ENCODE peak calls at places on chromosome 10, in five cellular contexts. One of them, this sample, is unnamed.

GRCh38 chr10:16260388-16260787 is 176.4 kb upstream of the PTER start:
- DNase-seq in H1: no peak
- DNase-seq in uterus: no peak
- DNase-seq in adrenal gland: no peak
- DNase-seq in ovary: no peak
- DNase-seq in this sample: no peak

GRCh38 chr10:119595715-119596515 is 849 bp downstream of the TIAL1 start:
- DNase-seq in H1: peak
- DNase-seq in ovary: peak
- DNase-seq in adrenal gland: peak
- DNase-seq in uterus: peak
- DNase-seq in this sample: peak

GRCh38 chr10:132115736-132116135 is 50.0 kb downstream of the JAKMIP3 start:
- DNase-seq in uterus: no peak
- DNase-seq in adrenal gland: no peak
- DNase-seq in ovary: peak
- DNase-seq in H1: no peak
- DNase-seq in this sample: no peak

GRCh38 chr10:32139223-32140073 is 83.2 kb upstream of the KIF5B start:
- DNase-seq in adrenal gland: peak
- DNase-seq in ovary: peak
- DNase-seq in H1: peak
- DNase-seq in uterus: peak
- DNase-seq in this sample: peak

GRCh38 chr10:116849271-116850057 is at the start of gene ENO4:
- DNase-seq in adrenal gland: peak
- DNase-seq in uterus: peak
- DNase-seq in H1: peak
- DNase-seq in ovary: peak
- DNase-seq in this sample: peak

GRCh38 chr10:98045785-98046389 is 15.5 kb upstream of the CRTAC1 start:
- DNase-seq in H1: peak
- DNase-seq in adrenal gland: peak
- DNase-seq in ovary: no peak
- DNase-seq in uterus: peak
- DNase-seq in this sample: peak

GRCh38 chr10:24894309-24894708 is 58.1 kb downstream of the PRTFDC1 start:
- DNase-seq in uterus: no peak
- DNase-seq in ovary: no peak
- DNase-seq in adrenal gland: no peak
- DNase-seq in H1: no peak
- DNase-seq in this sample: no peak

GRCh38 chr10:96415896-96416554 is 57.2 kb upstream of the OPALIN start:
- DNase-seq in uterus: no peak
- DNase-seq in adrenal gland: no peak
- DNase-seq in ovary: no peak
- DNase-seq in H1: peak
- DNase-seq in this sample: no peak

GRCh38 chr10:12252882-12253546 is 57.0 kb downstream of the CDC123 start:
- DNase-seq in ovary: no peak
- DNase-seq in H1: peak
- DNase-seq in adrenal gland: no peak
- DNase-seq in uterus: no peak
- DNase-seq in this sample: no peak

GRCh38 chr10:98309366-98310355 is 41.7 kb upstream of the LOXL4 start:
- DNase-seq in uterus: peak
- DNase-seq in ovary: peak
- DNase-seq in H1: peak
- DNase-seq in adrenal gland: peak
- DNase-seq in this sample: no peak

GRCh38 chr10:77029684-77030407 is 607.8 kb downstream of the KCNMA1 start:
- DNase-seq in uterus: no peak
- DNase-seq in adrenal gland: no peak
- DNase-seq in H1: no peak
- DNase-seq in ovary: no peak
- DNase-seq in this sample: no peak

GRCh38 chr10:3567291-3567963 is 217.6 kb downstream of the KLF6 start:
- DNase-seq in H1: no peak
- DNase-seq in adrenal gland: no peak
- DNase-seq in ovary: no peak
- DNase-seq in uterus: no peak
- DNase-seq in this sample: no peak

GRCh38 chr10:114694735-114695134 is 36.7 kb upstream of the ABLIM1 start:
- DNase-seq in ovary: no peak
- DNase-seq in H1: peak
- DNase-seq in uterus: no peak
- DNase-seq in adrenal gland: peak
- DNase-seq in this sample: peak

GRCh38 chr10:63368365-63368764 is 97.4 kb downstream of the JMJD1C start:
- DNase-seq in adrenal gland: no peak
- DNase-seq in uterus: no peak
- DNase-seq in H1: no peak
- DNase-seq in ovary: no peak
- DNase-seq in this sample: no peak

GRCh38 chr10:117294735-117295134 is 53.8 kb downstream of the SLC18A2 start:
- DNase-seq in uterus: no peak
- DNase-seq in ovary: no peak
- DNase-seq in adrenal gland: no peak
- DNase-seq in H1: no peak
- DNase-seq in this sample: no peak

GRCh38 chr10:78277734-78278404 is 244.2 kb downstream of the RPS24 start:
- DNase-seq in adrenal gland: peak
- DNase-seq in uterus: peak
- DNase-seq in ovary: no peak
- DNase-seq in H1: no peak
- DNase-seq in this sample: no peak

GRCh38 chr10:33187427-33187999 is 147.0 kb downstream of the NRP1 start:
- DNase-seq in ovary: no peak
- DNase-seq in H1: no peak
- DNase-seq in adrenal gland: no peak
- DNase-seq in uterus: no peak
- DNase-seq in this sample: no peak

GRCh38 chr10:28479366-28479765 is 53.6 kb upstream of the WAC start:
- DNase-seq in ovary: no peak
- DNase-seq in adrenal gland: no peak
- DNase-seq in uterus: no peak
- DNase-seq in H1: no peak
- DNase-seq in this sample: no peak

GRCh38 chr10:69517271-69517848 is 55.9 kb downstream of the NEUROG3 start:
- DNase-seq in uterus: no peak
- DNase-seq in H1: no peak
- DNase-seq in ovary: no peak
- DNase-seq in adrenal gland: no peak
- DNase-seq in this sample: no peak

GRCh38 chr10:93160829-93161228 is 87.1 kb downstream of the CYP26A1 start:
- DNase-seq in ovary: no peak
- DNase-seq in adrenal gland: peak
- DNase-seq in uterus: no peak
- DNase-seq in H1: no peak
- DNase-seq in this sample: no peak

GRCh38 chr10:21184216-21184615 is 287.1 kb upstream of the NEBL start:
- DNase-seq in H1: no peak
- DNase-seq in ovary: no peak
- DNase-seq in adrenal gland: no peak
- DNase-seq in uterus: no peak
- DNase-seq in this sample: no peak

GRCh38 chr10:70055550-70055949 is 2.9 kb downstream of the MACROH2A2 start:
- DNase-seq in uterus: no peak
- DNase-seq in ovary: no peak
- DNase-seq in H1: no peak
- DNase-seq in adrenal gland: no peak
- DNase-seq in this sample: no peak

GRCh38 chr10:62632071-62632809 is 172.3 kb upstream of the ADO start:
- DNase-seq in uterus: no peak
- DNase-seq in H1: no peak
- DNase-seq in adrenal gland: peak
- DNase-seq in ovary: no peak
- DNase-seq in this sample: peak

GRCh38 chr10:93199221-93199681 is 125.6 kb downstream of the CYP26A1 start:
- DNase-seq in ovary: peak
- DNase-seq in adrenal gland: peak
- DNase-seq in H1: no peak
- DNase-seq in uterus: peak
- DNase-seq in this sample: peak

GRCh38 chr10:69048103-69048502 is 39.8 kb upstream of the SRGN start:
- DNase-seq in adrenal gland: peak
- DNase-seq in ovary: no peak
- DNase-seq in H1: no peak
- DNase-seq in uterus: no peak
- DNase-seq in this sample: no peak

GRCh38 chr10:112390125-112390703 is 16.3 kb downstream of the ACSL5 start:
- DNase-seq in ovary: no peak
- DNase-seq in adrenal gland: no peak
- DNase-seq in uterus: no peak
- DNase-seq in H1: no peak
- DNase-seq in this sample: no peak

GRCh38 chr10:100788027-100788900 is 42.9 kb downstream of the PAX2 start:
- DNase-seq in ovary: no peak
- DNase-seq in uterus: no peak
- DNase-seq in adrenal gland: no peak
- DNase-seq in H1: no peak
- DNase-seq in this sample: no peak

GRCh38 chr10:51030480-51030879 is 43.8 kb upstream of the PRKG1 start:
- DNase-seq in uterus: no peak
- DNase-seq in ovary: no peak
- DNase-seq in adrenal gland: no peak
- DNase-seq in H1: no peak
- DNase-seq in this sample: no peak

GRCh38 chr10:133400624-133401424 is 6.9 kb downstream of the MTG1 start:
- DNase-seq in H1: no peak
- DNase-seq in uterus: no peak
- DNase-seq in adrenal gland: peak
- DNase-seq in ovary: no peak
- DNase-seq in this sample: no peak

GRCh38 chr10:13271552-13272163 is 28.2 kb downstream of the PHYH start:
- DNase-seq in adrenal gland: peak
- DNase-seq in ovary: peak
- DNase-seq in uterus: peak
- DNase-seq in H1: peak
- DNase-seq in this sample: peak

GRCh38 chr10:23396695-23397094 is 42.2 kb upstream of the OTUD1 start:
- DNase-seq in ovary: no peak
- DNase-seq in H1: no peak
- DNase-seq in adrenal gland: no peak
- DNase-seq in uterus: no peak
- DNase-seq in this sample: no peak

GRCh38 chr10:71212249-71213126 is at the start of gene UNC5B:
- DNase-seq in adrenal gland: peak
- DNase-seq in uterus: peak
- DNase-seq in H1: peak
- DNase-seq in ovary: peak
- DNase-seq in this sample: peak
- TF ChIP-seq POLR2A in adrenal gland: peak
- TF ChIP-seq POLR2A in uterus: peak
- TF ChIP-seq POLR2A in H1: no peak
- TF ChIP-seq POLR2A in ovary: peak
- TF ChIP-seq POLR2A in this sample: peak

DNA sequence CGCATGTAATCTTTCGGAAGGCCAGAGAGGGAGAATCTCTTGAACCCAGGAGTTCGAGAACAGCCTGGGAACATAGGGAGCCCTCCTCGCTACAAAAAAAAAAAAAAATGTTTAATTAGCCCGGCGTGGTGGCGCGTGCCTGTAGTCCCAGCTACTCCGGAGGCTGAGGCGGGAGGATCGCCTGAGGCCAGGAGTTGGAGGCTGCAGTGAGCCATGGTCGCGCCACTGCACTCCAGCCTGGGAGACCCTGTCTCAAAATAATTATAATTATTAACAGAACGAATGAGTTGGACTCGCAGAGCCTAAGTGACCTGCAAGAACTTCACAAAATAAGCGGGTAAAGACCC is 792 bp downstream of the PCGF6 start:
- DNase-seq in adrenal gland: no peak
- DNase-seq in uterus: no peak
- DNase-seq in H1: no peak
- DNase-seq in ovary: no peak
- DNase-seq in this sample: no peak
- TF ChIP-seq CTCF in adrenal gland: no peak
- TF ChIP-seq CTCF in uterus: no peak
- TF ChIP-seq CTCF in H1: no peak
- TF ChIP-seq CTCF in ovary: no peak
- TF ChIP-seq CTCF in this sample: no peak

GRCh38 chr10:110568055-110568735 is 700 bp downstream of the SMC3 start:
- DNase-seq in H1: no peak
- DNase-seq in uterus: peak
- DNase-seq in ovary: no peak
- DNase-seq in adrenal gland: peak
- DNase-seq in this sample: peak

GRCh38 chr10:110569120-110569519 is 1.6 kb downstream of the SMC3 start:
- DNase-seq in uterus: no peak
- DNase-seq in H1: no peak
- DNase-seq in ovary: no peak
- DNase-seq in adrenal gland: no peak
- DNase-seq in this sample: no peak

GRCh38 chr10:110566472-110567200 is 859 bp upstream of the SMC3 start:
- DNase-seq in H1: no peak
- DNase-seq in uterus: no peak
- DNase-seq in adrenal gland: no peak
- DNase-seq in ovary: peak
- DNase-seq in this sample: no peak

GRCh38 chr10:110569736-110570135 is 2.2 kb downstream of the SMC3 start:
- DNase-seq in H1: no peak
- DNase-seq in adrenal gland: no peak
- DNase-seq in uterus: no peak
- DNase-seq in ovary: no peak
- DNase-seq in this sample: no peak

GRCh38 chr10:110567201-110568054 is at the start of gene SMC3:
- DNase-seq in ovary: peak
- DNase-seq in H1: peak
- DNase-seq in uterus: peak
- DNase-seq in adrenal gland: peak
- DNase-seq in this sample: peak
- TF ChIP-seq POLR2A in ovary: peak
- TF ChIP-seq POLR2A in H1: no peak
- TF ChIP-seq POLR2A in uterus: peak
- TF ChIP-seq POLR2A in adrenal gland: peak
- TF ChIP-seq POLR2A in this sample: peak

GRCh38 chr10:18685555-18685954 is 26.3 kb downstream of the ARL5B start:
- DNase-seq in H1: no peak
- DNase-seq in uterus: no peak
- DNase-seq in ovary: no peak
- DNase-seq in adrenal gland: no peak
- DNase-seq in this sample: no peak
- TF ChIP-seq CTCF in H1: no peak
- TF ChIP-seq CTCF in uterus: no peak
- TF ChIP-seq CTCF in ovary: no peak
- TF ChIP-seq CTCF in adrenal gland: no peak
- TF ChIP-seq CTCF in this sample: no peak

DNA sequence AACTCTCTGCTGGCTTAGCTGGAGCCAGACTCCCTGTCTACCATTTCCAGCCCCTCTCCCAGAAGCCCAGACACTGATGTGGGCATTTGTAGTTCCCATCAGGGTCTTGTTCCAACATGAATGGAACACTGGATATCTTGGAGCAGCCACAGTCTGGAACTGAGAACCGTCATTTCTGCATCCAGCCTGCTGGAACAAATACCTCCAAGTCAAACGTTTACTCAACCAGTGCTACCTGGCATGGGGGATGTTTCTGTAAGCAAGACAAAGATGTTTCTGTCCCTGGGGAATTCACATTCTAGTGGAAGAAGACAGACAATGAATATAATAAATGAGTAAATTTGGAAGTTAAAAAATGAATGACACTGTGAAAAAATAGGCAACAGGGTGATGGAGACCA is 70.8 kb upstream of the ZNF438 start:
- DNase-seq in adrenal gland: no peak
- DNase-seq in H1: no peak
- DNase-seq in uterus: no peak
- DNase-seq in ovary: no peak
- DNase-seq in this sample: no peak
- TF ChIP-seq POLR2A in adrenal gland: no peak
- TF ChIP-seq POLR2A in H1: no peak
- TF ChIP-seq POLR2A in uterus: no peak
- TF ChIP-seq POLR2A in ovary: no peak
- TF ChIP-seq POLR2A in this sample: no peak

This sample was measured in Peyer's patch.